ENCODE peak calls at places on chromosome 15, in nine cellular contexts. One of them, this sample, is unnamed.
A peak's percentile ranks its signal among the peaks of the same experiment; 100 is the strongest.

GRCh38 chr15:85401108-85401765 is 20.8 kb downstream of the AKAP13 start:
- DNase-seq in WTC11: no peak
- DNase-seq in AG10803: no peak
- DNase-seq in esophagus squamous epithelium: no peak
- DNase-seq in transverse colon: no peak
- DNase-seq in ovary: no peak
- DNase-seq in RWPE1: no peak
- DNase-seq in GM20000: no peak
- DNase-seq in brain microvascular endothelial cell: no peak
- DNase-seq in this sample: no peak

GRCh38 chr15:100914876-100915275 is 4.3 kb upstream of the LRRK1 start:
- DNase-seq in WTC11: no peak
- DNase-seq in AG10803: no peak
- DNase-seq in esophagus squamous epithelium: no peak
- DNase-seq in transverse colon: no peak
- DNase-seq in ovary: no peak
- DNase-seq in RWPE1: no peak
- DNase-seq in GM20000: no peak
- DNase-seq in brain microvascular endothelial cell: no peak
- DNase-seq in this sample: no peak

GRCh38 chr15:41926184-41927056 is 32.6 kb upstream of the SPTBN5 start:
- DNase-seq in WTC11: no peak
- DNase-seq in AG10803: peak; percentile 51
- DNase-seq in esophagus squamous epithelium: no peak
- DNase-seq in transverse colon: peak; percentile 75
- DNase-seq in ovary: no peak
- DNase-seq in RWPE1: no peak
- DNase-seq in GM20000: no peak
- DNase-seq in brain microvascular endothelial cell: no peak
- DNase-seq in this sample: no peak

GRCh38 chr15:66623801-66624453 is 58.1 kb upstream of the LCTL start:
- DNase-seq in WTC11: no peak
- DNase-seq in AG10803: no peak
- DNase-seq in esophagus squamous epithelium: no peak
- DNase-seq in transverse colon: no peak
- DNase-seq in ovary: no peak
- DNase-seq in RWPE1: no peak
- DNase-seq in GM20000: no peak
- DNase-seq in brain microvascular endothelial cell: no peak
- DNase-seq in this sample: no peak

GRCh38 chr15:32028921-32029320 is 1.4 kb upstream of the CHRNA7 start:
- DNase-seq in WTC11: peak; percentile 55
- DNase-seq in AG10803: no peak
- DNase-seq in esophagus squamous epithelium: no peak
- DNase-seq in transverse colon: no peak
- DNase-seq in ovary: no peak
- DNase-seq in RWPE1: no peak
- DNase-seq in GM20000: no peak
- DNase-seq in brain microvascular endothelial cell: no peak
- DNase-seq in this sample: peak; percentile 48

GRCh38 chr15:94829887-94830884 is 598.8 kb downstream of the MCTP2 start:
- DNase-seq in WTC11: no peak
- DNase-seq in AG10803: no peak
- DNase-seq in esophagus squamous epithelium: no peak
- DNase-seq in transverse colon: no peak
- DNase-seq in ovary: no peak
- DNase-seq in RWPE1: no peak
- DNase-seq in GM20000: no peak
- DNase-seq in brain microvascular endothelial cell: no peak
- DNase-seq in this sample: no peak

GRCh38 chr15:56428821-56429458 is 36.0 kb downstream of the MNS1 start:
- DNase-seq in WTC11: no peak
- DNase-seq in AG10803: peak; percentile 40
- DNase-seq in esophagus squamous epithelium: no peak
- DNase-seq in transverse colon: no peak
- DNase-seq in ovary: no peak
- DNase-seq in RWPE1: peak; percentile 42
- DNase-seq in GM20000: peak; percentile 34
- DNase-seq in brain microvascular endothelial cell: no peak
- DNase-seq in this sample: no peak

GRCh38 chr15:63291507-63291906 is 14.1 kb downstream of the APH1B start:
- DNase-seq in WTC11: no peak
- DNase-seq in AG10803: peak; percentile 91
- DNase-seq in esophagus squamous epithelium: no peak
- DNase-seq in transverse colon: no peak
- DNase-seq in ovary: no peak
- DNase-seq in RWPE1: no peak
- DNase-seq in GM20000: no peak
- DNase-seq in brain microvascular endothelial cell: peak; percentile 91
- DNase-seq in this sample: no peak

GRCh38 chr15:55202206-55202605 is 5.5 kb upstream of the RSL24D1 start:
- DNase-seq in WTC11: no peak
- DNase-seq in AG10803: no peak
- DNase-seq in esophagus squamous epithelium: no peak
- DNase-seq in transverse colon: no peak
- DNase-seq in ovary: no peak
- DNase-seq in RWPE1: no peak
- DNase-seq in GM20000: no peak
- DNase-seq in brain microvascular endothelial cell: no peak
- DNase-seq in this sample: no peak

GRCh38 chr15:61049003-61049402 is 180.1 kb downstream of the RORA start:
- DNase-seq in WTC11: no peak
- DNase-seq in AG10803: peak; percentile 72
- DNase-seq in esophagus squamous epithelium: no peak
- DNase-seq in transverse colon: no peak
- DNase-seq in ovary: no peak
- DNase-seq in RWPE1: no peak
- DNase-seq in GM20000: no peak
- DNase-seq in brain microvascular endothelial cell: no peak
- DNase-seq in this sample: no peak

GRCh38 chr15:61049934-61050333 is 179.2 kb downstream of the RORA start:
- DNase-seq in WTC11: no peak
- DNase-seq in AG10803: no peak
- DNase-seq in esophagus squamous epithelium: no peak
- DNase-seq in transverse colon: no peak
- DNase-seq in ovary: peak; percentile 58
- DNase-seq in RWPE1: peak; percentile 15
- DNase-seq in GM20000: no peak
- DNase-seq in brain microvascular endothelial cell: peak; percentile 86
- DNase-seq in this sample: no peak

GRCh38 chr15:61053401-61053800 is 175.7 kb downstream of the RORA start:
- DNase-seq in WTC11: no peak
- DNase-seq in AG10803: no peak
- DNase-seq in esophagus squamous epithelium: no peak
- DNase-seq in transverse colon: no peak
- DNase-seq in ovary: no peak
- DNase-seq in RWPE1: no peak
- DNase-seq in GM20000: no peak
- DNase-seq in brain microvascular endothelial cell: no peak
- DNase-seq in this sample: no peak

GRCh38 chr15:61050844-61051569 is 178.1 kb downstream of the RORA start:
- DNase-seq in WTC11: no peak
- DNase-seq in AG10803: no peak
- DNase-seq in esophagus squamous epithelium: no peak
- DNase-seq in transverse colon: no peak
- DNase-seq in ovary: no peak
- DNase-seq in RWPE1: no peak
- DNase-seq in GM20000: no peak
- DNase-seq in brain microvascular endothelial cell: no peak
- DNase-seq in this sample: no peak

GRCh38 chr15:61051570-61052031 is 177.5 kb downstream of the RORA start:
- DNase-seq in WTC11: peak; percentile 37
- DNase-seq in AG10803: peak; percentile 87
- DNase-seq in esophagus squamous epithelium: no peak
- DNase-seq in transverse colon: peak; percentile 32
- DNase-seq in ovary: peak; percentile 63
- DNase-seq in RWPE1: peak; percentile 40
- DNase-seq in GM20000: no peak
- DNase-seq in brain microvascular endothelial cell: peak; percentile 82
- DNase-seq in this sample: no peak
- TF ChIP-seq CTCF in WTC11: no peak
- TF ChIP-seq CTCF in AG10803: peak; percentile 98
- TF ChIP-seq CTCF in esophagus squamous epithelium: no peak
- TF ChIP-seq CTCF in transverse colon: peak; percentile 56
- TF ChIP-seq CTCF in ovary: peak; percentile 35
- TF ChIP-seq CTCF in RWPE1: peak; percentile 18
- TF ChIP-seq CTCF in GM20000: no peak
- TF ChIP-seq CTCF in brain microvascular endothelial cell: peak; percentile 91
- TF ChIP-seq CTCF in this sample: peak; percentile 30

DNA sequence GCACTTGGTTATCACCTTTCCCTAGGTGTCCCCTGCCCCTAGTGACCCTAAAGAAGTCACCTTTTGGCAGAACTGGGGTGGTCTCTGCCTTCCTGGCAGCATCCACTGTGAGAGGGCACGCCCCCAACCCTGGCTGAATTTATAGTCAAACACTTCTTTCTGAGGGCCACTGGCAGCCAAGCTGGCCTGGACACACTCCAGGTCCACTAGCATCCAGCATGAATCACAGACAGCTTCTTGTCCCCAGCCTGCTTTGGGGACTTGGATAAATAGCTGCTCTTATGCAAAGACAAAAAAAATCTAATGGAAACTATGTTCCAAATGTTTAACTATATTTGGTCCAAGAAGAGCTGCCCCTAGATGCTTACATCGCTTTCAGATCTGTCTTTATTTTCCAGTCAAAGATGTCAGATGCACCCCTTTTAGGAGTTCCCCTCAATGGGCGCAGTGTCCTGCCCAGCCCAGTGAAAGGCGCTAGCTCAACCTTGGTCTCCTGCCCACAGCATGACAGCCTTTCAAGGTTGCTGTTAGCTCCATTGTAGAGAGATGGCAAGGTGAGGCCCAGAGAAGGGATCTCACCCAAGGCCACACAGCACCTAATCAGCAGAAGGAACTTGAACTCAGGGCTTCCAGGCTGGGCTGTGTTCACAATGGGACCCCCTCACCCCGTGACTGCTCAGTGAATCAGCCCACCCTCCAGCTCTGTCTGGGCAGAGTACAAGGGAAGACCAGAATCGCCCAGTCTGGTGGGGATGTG is 7.0 kb downstream of the RASL12 start:
- DNase-seq in WTC11: no peak
- DNase-seq in AG10803: no peak
- DNase-seq in esophagus squamous epithelium: no peak
- DNase-seq in transverse colon: no peak
- DNase-seq in ovary: no peak
- DNase-seq in RWPE1: no peak
- DNase-seq in GM20000: no peak
- DNase-seq in brain microvascular endothelial cell: no peak
- DNase-seq in this sample: no peak
- TF ChIP-seq CTCF in WTC11: no peak
- TF ChIP-seq CTCF in AG10803: no peak
- TF ChIP-seq CTCF in esophagus squamous epithelium: no peak
- TF ChIP-seq CTCF in transverse colon: no peak
- TF ChIP-seq CTCF in ovary: no peak
- TF ChIP-seq CTCF in RWPE1: no peak
- TF ChIP-seq CTCF in GM20000: no peak
- TF ChIP-seq CTCF in brain microvascular endothelial cell: no peak
- TF ChIP-seq CTCF in this sample: no peak

GRCh38 chr15:68644088-68644904 is 65.5 kb downstream of the CORO2B start:
- DNase-seq in WTC11: no peak
- DNase-seq in AG10803: peak; percentile 84
- DNase-seq in esophagus squamous epithelium: no peak
- DNase-seq in transverse colon: no peak
- DNase-seq in ovary: peak; percentile 21
- DNase-seq in RWPE1: no peak
- DNase-seq in GM20000: no peak
- DNase-seq in brain microvascular endothelial cell: peak; percentile 64
- DNase-seq in this sample: no peak
- TF ChIP-seq CTCF in WTC11: no peak
- TF ChIP-seq CTCF in AG10803: peak; percentile 18
- TF ChIP-seq CTCF in esophagus squamous epithelium: no peak
- TF ChIP-seq CTCF in transverse colon: no peak
- TF ChIP-seq CTCF in ovary: no peak
- TF ChIP-seq CTCF in RWPE1: no peak
- TF ChIP-seq CTCF in GM20000: no peak
- TF ChIP-seq CTCF in brain microvascular endothelial cell: peak; percentile 34
- TF ChIP-seq CTCF in this sample: no peak

GRCh38 chr15:52804526-52805081 is 14.5 kb upstream of the ONECUT1 start:
- DNase-seq in WTC11: peak; percentile 65
- DNase-seq in AG10803: no peak
- DNase-seq in esophagus squamous epithelium: no peak
- DNase-seq in transverse colon: no peak
- DNase-seq in ovary: no peak
- DNase-seq in RWPE1: no peak
- DNase-seq in GM20000: peak; percentile 33
- DNase-seq in brain microvascular endothelial cell: no peak
- DNase-seq in this sample: no peak

GRCh38 chr15:52806284-52806655 is 16.1 kb upstream of the ONECUT1 start:
- DNase-seq in WTC11: no peak
- DNase-seq in AG10803: no peak
- DNase-seq in esophagus squamous epithelium: no peak
- DNase-seq in transverse colon: no peak
- DNase-seq in ovary: no peak
- DNase-seq in RWPE1: no peak
- DNase-seq in GM20000: no peak
- DNase-seq in brain microvascular endothelial cell: no peak
- DNase-seq in this sample: no peak

GRCh38 chr15:52808441-52808840 is 18.3 kb upstream of the ONECUT1 start:
- DNase-seq in WTC11: no peak
- DNase-seq in AG10803: peak; percentile 5
- DNase-seq in esophagus squamous epithelium: no peak
- DNase-seq in transverse colon: no peak
- DNase-seq in ovary: no peak
- DNase-seq in RWPE1: no peak
- DNase-seq in GM20000: no peak
- DNase-seq in brain microvascular endothelial cell: no peak
- DNase-seq in this sample: no peak

GRCh38 chr15:52803543-52804306 is 13.6 kb upstream of the ONECUT1 start:
- DNase-seq in WTC11: peak; percentile 38
- DNase-seq in AG10803: no peak
- DNase-seq in esophagus squamous epithelium: no peak
- DNase-seq in transverse colon: no peak
- DNase-seq in ovary: no peak
- DNase-seq in RWPE1: no peak
- DNase-seq in GM20000: no peak
- DNase-seq in brain microvascular endothelial cell: no peak
- DNase-seq in this sample: no peak

GRCh38 chr15:52805351-52806283 is 15.5 kb upstream of the ONECUT1 start:
- DNase-seq in WTC11: peak; percentile 61
- DNase-seq in AG10803: no peak
- DNase-seq in esophagus squamous epithelium: no peak
- DNase-seq in transverse colon: no peak
- DNase-seq in ovary: no peak
- DNase-seq in RWPE1: no peak
- DNase-seq in GM20000: peak; percentile 45
- DNase-seq in brain microvascular endothelial cell: no peak
- DNase-seq in this sample: peak; percentile 75
- TF ChIP-seq CTCF in WTC11: no peak
- TF ChIP-seq CTCF in AG10803: peak; percentile 13
- TF ChIP-seq CTCF in esophagus squamous epithelium: no peak
- TF ChIP-seq CTCF in transverse colon: no peak
- TF ChIP-seq CTCF in ovary: no peak
- TF ChIP-seq CTCF in RWPE1: no peak
- TF ChIP-seq CTCF in GM20000: no peak
- TF ChIP-seq CTCF in brain microvascular endothelial cell: peak; percentile 43
- TF ChIP-seq CTCF in this sample: peak; percentile 38